ENCODE peak calls at places on chromosomes 4 and X, in seven cellular contexts. N, T, U, Y, E, B and P are unnamed samples.

GRCh38 chr4:114021445-114021844 is 42.0 kb upstream of the ARSJ start:
- DNase-seq in N (no peak), T (no peak), U (no peak), Y (no peak), E (no peak), B (no peak), P (no peak)

GRCh38 chr4:2482693-2483092 is 13.8 kb downstream of the RNF4 start:
- DNase-seq in N (no peak), T (no peak), U (no peak), Y (no peak), E (no peak), B (peak), P (no peak)

GRCh38 chrX:120560405-120560841 is 339 bp downstream of the CUL4B start:
- DNase-seq in N (peak), T (no peak), U (peak), Y (peak), E (peak), B (peak), P (peak)

GRCh38 chr4:85496146-85496849 is 21.3 kb downstream of the ARHGAP24 start:
- DNase-seq in N (no peak), T (no peak), U (no peak), Y (no peak), E (no peak), B (no peak), P (no peak)

GRCh38 chr4:48194986-48195773 is 61.1 kb upstream of the TXK start:
- DNase-seq in N (peak), T (no peak), U (no peak), Y (no peak), E (no peak), B (no peak), P (no peak)

GRCh38 chrX:112067601-112068000 is 15.0 kb downstream of the TRPC5 start:
- DNase-seq in N (no peak), T (no peak), U (no peak), Y (no peak), E (peak), B (no peak), P (no peak)

GRCh38 chr4:25948051-25948450 is 34.0 kb downstream of the SMIM20 start:
- DNase-seq in N (no peak), T (no peak), U (no peak), Y (no peak), E (no peak), B (no peak), P (no peak)

GRCh38 chr4:141713771-141714445 is 77.5 kb downstream of the IL15 start:
- DNase-seq in N (no peak), T (no peak), U (no peak), Y (no peak), E (no peak), B (no peak), P (no peak)

GRCh38 chr4:91268913-91269312 is 1034.9 kb upstream of the GRID2 start:
- DNase-seq in N (no peak), T (no peak), U (no peak), Y (no peak), E (no peak), B (no peak), P (no peak)
- TF ChIP-seq CTCF in N (no peak), T (no peak), U (no peak), Y (no peak), E (no peak), B (no peak), P (no peak)

GRCh38 chrX:80184854-80185253 is 170.3 kb downstream of the TBX22 start:
- DNase-seq in N (no peak), T (no peak), U (no peak), Y (no peak), E (no peak), B (no peak), P (no peak)

DNA sequence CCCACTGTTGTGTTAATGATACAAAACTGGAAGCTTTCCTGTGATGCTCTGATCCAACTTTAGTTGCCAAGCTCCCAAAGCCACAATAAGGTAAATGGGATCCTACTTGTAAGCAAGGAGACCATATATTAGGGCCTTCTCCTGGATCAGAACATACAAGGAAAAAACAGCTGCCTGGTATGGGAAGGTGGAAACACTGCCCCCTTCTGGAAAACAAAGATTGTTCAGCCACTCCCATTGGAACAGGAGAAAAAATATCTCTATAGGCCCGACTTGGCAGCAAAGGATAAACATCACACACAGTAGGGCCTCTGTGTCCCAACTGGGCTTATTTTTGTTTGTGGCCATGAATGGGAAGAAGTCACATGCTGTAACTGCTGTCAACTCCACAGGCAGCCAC is 166.5 kb downstream of the TBX22 start:
- DNase-seq in N (no peak), T (no peak), U (no peak), Y (no peak), E (no peak), B (no peak), P (no peak)
- TF ChIP-seq CTCF in N (no peak), T (no peak), U (no peak), Y (no peak), E (no peak), B (peak), P (no peak)

DNA sequence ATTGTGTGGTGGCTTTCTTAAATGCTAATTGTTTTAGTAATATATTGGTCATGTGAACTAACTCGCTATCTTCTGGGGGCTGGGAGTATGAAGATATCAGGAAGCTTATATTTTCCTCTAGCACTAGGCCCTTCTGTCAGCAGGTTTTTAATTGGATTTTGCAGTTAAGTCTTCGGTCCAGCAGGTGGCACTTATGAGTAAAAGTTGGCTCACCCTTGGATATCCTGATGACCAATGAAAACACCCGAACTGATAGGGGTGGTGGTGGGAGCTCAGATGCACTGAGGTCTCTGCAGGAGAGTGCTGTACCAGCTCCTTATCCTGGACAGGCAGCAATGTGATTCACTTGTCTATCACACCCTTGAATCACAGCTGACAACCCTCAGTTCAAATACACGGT is 1365.8 kb upstream of the DIAPH2 start:
- DNase-seq in N (no peak), T (no peak), U (no peak), Y (no peak), E (no peak), B (no peak), P (no peak)
- TF ChIP-seq CTCF in N (peak), T (no peak), U (no peak), Y (no peak), E (no peak), B (no peak), P (no peak)

DNA sequence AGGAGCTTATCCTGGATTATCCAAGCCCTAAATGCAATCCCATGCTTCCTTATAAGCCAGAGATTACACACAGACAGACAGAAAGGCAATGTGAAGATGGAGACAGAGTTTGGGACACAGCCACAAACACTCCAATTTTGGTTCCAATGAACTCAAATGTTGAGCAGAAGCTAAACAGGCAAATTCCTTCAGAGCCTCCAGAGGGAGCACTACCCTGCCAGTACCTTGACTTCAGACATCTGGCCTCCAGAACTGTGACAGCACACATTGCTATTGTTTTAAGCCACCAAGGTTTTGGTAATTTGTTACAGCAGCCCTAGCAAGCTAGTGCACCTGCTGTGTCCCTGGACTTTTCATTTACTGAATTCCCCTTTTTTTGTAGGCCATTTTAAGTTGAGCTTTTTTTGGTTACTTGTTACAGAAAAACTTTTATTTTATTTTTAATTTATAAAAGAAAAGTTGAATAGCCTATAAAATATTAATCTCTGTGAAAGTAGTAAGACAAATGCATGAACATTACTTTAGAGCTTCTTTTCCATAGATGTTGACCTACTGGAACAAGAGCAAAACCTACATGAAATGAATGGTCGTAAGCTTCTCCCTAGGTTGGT is 33.4 kb upstream of the SRD5A3 start:
- DNase-seq in N (peak), T (no peak), U (no peak), Y (peak), E (no peak), B (no peak), P (no peak)
- TF ChIP-seq CTCF in N (peak), T (peak), U (peak), Y (peak), E (peak), B (peak), P (no peak)

DNA sequence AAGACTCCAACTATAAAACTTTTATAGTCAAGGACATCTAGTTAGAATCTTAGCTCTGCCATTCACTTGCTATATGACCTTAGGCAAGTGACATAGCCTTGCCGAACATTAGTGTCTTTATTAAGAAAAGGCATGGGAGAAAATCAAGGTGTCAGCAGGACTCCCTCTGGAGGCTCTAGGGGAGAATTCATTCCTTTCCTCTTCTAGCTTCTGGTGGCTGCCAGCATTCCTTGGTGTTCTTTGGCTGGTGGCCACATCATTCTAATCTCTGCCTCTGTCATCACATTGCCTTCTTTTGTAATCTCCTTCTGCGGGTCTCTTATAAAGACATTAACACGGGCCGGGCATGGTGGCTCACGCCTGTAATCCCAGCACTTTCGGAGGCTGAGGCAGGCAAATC is 99.8 kb downstream of the PPP1R2C start:
- DNase-seq in N (no peak), T (no peak), U (no peak), Y (no peak), E (no peak), B (no peak), P (no peak)
- TF ChIP-seq CTCF in N (no peak), T (no peak), U (no peak), Y (no peak), E (no peak), B (peak), P (no peak)

GRCh38 chr4:8019396-8020365 is 80.0 kb upstream of the AFAP1 start:
- DNase-seq in N (no peak), T (no peak), U (peak), Y (peak), E (no peak), B (no peak), P (peak)

GRCh38 chr4:8012517-8012916 is 72.9 kb upstream of the AFAP1 start:
- DNase-seq in N (no peak), T (no peak), U (no peak), Y (no peak), E (no peak), B (no peak), P (no peak)

GRCh38 chr4:8016527-8016926 is 76.9 kb upstream of the AFAP1 start:
- DNase-seq in N (no peak), T (no peak), U (no peak), Y (no peak), E (no peak), B (no peak), P (no peak)

GRCh38 chr4:8013976-8014726 is 74.5 kb upstream of the AFAP1 start:
- DNase-seq in N (no peak), T (no peak), U (no peak), Y (no peak), E (no peak), B (no peak), P (no peak)

DNA sequence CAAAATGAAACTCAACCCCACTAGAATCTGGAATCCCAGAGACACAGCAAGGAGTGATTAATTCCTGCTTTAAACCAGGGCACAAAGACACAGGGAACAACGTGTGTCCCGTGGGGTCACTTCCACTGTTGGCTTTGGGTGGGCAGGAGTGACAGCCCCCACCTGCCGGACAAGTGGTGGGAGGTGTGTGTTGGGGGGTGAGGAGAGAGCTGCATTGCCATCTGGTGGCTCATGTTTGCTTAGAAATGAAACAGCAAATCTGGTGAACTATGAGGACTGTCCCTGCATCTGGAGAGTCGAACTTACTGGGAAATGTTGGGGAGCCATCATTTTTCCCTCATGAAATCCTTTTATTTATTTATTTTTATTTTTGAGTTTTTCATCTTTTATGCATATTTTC is 75.9 kb upstream of the AFAP1 start:
- DNase-seq in N (no peak), T (no peak), U (no peak), Y (no peak), E (no peak), B (no peak), P (no peak)
- TF ChIP-seq CTCF in N (peak), T (peak), U (no peak), Y (no peak), E (no peak), B (peak), P (no peak)

GRCh38 chr4:101089168-101089567 is 258.2 kb downstream of the PPP3CA start:
- DNase-seq in N (no peak), T (no peak), U (no peak), Y (no peak), E (no peak), B (no peak), P (no peak)

GRCh38 chr4:101081695-101082369 is 265.5 kb downstream of the PPP3CA start:
- DNase-seq in N (no peak), T (no peak), U (no peak), Y (no peak), E (no peak), B (no peak), P (no peak)

GRCh38 chr4:101081166-101081565 is 266.2 kb downstream of the PPP3CA start:
- DNase-seq in N (no peak), T (no peak), U (no peak), Y (no peak), E (no peak), B (no peak), P (no peak)

DNA sequence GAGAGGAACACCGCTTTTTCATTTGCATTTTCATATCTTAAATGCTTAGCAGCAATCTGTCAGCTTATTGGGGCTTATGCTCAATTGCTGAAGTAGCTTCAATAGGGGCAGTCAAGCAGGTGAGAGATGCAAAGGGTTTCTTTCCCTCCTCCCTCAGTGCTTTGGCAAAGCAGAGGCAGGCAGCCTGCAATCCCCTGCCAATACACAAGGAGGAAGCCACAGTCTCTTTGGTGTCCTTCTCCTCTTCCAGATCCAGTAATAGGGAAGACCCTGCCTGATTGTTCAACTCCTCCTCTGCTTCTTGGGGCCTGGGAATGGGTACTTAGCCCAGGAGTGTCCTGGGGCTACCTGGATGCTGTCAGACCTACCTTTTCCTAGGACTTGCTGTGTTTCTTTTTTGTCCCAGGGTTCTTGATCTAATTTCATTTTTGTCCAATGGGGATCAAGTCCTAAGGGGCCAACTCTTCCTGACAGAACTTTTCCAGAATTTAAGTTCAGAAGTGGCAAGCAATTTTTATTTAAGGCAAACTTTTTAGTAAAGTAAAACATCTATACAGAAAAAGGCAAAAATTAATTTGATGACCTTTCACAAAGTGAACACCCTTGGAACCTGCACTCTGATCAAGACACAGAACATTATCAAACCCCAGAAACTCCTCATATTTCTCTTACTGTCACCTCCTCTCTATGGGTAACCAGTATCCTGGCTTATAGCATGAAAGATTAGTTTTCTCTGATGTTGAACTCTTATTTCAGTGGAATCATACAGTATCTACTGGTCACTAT is 260.3 kb downstream of the PPP3CA start:
- DNase-seq in N (no peak), T (no peak), U (no peak), Y (no peak), E (peak), B (no peak), P (no peak)
- TF ChIP-seq CTCF in N (no peak), T (peak), U (no peak), Y (no peak), E (no peak), B (no peak), P (no peak)